ENCODE peak calls at places on chromosomes 7 and 10, in four cellular contexts. M is H1, D is neural progenitor cell, W is fibroblast of lung. X is an unnamed sample.
A peak's percentile ranks its signal among the peaks of the same experiment; 100 is the strongest.

GRCh38 chr7:22851140-22851539 is 28.5 kb upstream of the TOMM7 start:
- DNase-seq in W (no peak), M (no peak), D (no peak), X (no peak)

GRCh38 chr7:157088136-157088535 is 50.6 kb upstream of the UBE3C start:
- DNase-seq in W (no peak), D (no peak), M (no peak), X (no peak)

GRCh38 chr7:19665399-19666008 is 43.3 kb downstream of the POLR1F start:
- DNase-seq in M (no peak), D (peak; percentile 14), W (peak; percentile 55), X (no peak)

GRCh38 chr10:87818505-87819273 is 663 bp upstream of the ATAD1 start:
- DNase-seq in W (peak; percentile 8), D (peak; percentile 40), M (no peak), X (no peak)

GRCh38 chr7:30470783-30471182 is 7.8 kb downstream of the NOD1 start:
- DNase-seq in M (no peak), D (no peak), W (peak; percentile 89), X (no peak)

GRCh38 chr10:63430091-63430998 is 35.4 kb downstream of the JMJD1C start:
- DNase-seq in D (no peak), W (peak; percentile 71), M (no peak), X (peak; percentile 15)

GRCh38 chr7:74207586-74207985 is 2.2 kb upstream of the LAT2 start:
- DNase-seq in M (no peak), D (no peak), W (no peak), X (no peak)

GRCh38 chr10:125014086-125014830 is 72.3 kb downstream of the ZRANB1 start:
- DNase-seq in D (no peak), W (no peak), M (no peak), X (no peak)

GRCh38 chr7:155277385-155277994 is 20.2 kb upstream of the INSIG1 start:
- DNase-seq in W (no peak), M (no peak), D (no peak), X (no peak)

GRCh38 chr10:75407296-75407715 is 5.7 kb upstream of the ZNF503 start:
- DNase-seq in W (no peak), D (peak; percentile 53), M (peak; percentile 71), X (no peak)
- TF ChIP-seq EZH2 in W (no peak), D (peak; percentile 61), M (no peak), X (no peak)

GRCh38 chr10:95561200-95562177 is at the start of gene SORBS1:
- DNase-seq in M (peak; percentile 92), D (peak; percentile 98), W (peak; percentile 89), X (peak; percentile 56)

GRCh38 chr10:95562326-95562725 is 1.2 kb upstream of the SORBS1 start:
- DNase-seq in M (no peak), D (no peak), W (no peak), X (no peak)

GRCh38 chr10:95558593-95559320 is 2.4 kb downstream of the SORBS1 start:
- DNase-seq in W (no peak), D (no peak), M (no peak), X (no peak)

GRCh38 chr10:95559466-95559865 is 1.7 kb downstream of the SORBS1 start:
- DNase-seq in M (peak; percentile 67), W (no peak), D (peak; percentile 78), X (no peak)

DNA sequence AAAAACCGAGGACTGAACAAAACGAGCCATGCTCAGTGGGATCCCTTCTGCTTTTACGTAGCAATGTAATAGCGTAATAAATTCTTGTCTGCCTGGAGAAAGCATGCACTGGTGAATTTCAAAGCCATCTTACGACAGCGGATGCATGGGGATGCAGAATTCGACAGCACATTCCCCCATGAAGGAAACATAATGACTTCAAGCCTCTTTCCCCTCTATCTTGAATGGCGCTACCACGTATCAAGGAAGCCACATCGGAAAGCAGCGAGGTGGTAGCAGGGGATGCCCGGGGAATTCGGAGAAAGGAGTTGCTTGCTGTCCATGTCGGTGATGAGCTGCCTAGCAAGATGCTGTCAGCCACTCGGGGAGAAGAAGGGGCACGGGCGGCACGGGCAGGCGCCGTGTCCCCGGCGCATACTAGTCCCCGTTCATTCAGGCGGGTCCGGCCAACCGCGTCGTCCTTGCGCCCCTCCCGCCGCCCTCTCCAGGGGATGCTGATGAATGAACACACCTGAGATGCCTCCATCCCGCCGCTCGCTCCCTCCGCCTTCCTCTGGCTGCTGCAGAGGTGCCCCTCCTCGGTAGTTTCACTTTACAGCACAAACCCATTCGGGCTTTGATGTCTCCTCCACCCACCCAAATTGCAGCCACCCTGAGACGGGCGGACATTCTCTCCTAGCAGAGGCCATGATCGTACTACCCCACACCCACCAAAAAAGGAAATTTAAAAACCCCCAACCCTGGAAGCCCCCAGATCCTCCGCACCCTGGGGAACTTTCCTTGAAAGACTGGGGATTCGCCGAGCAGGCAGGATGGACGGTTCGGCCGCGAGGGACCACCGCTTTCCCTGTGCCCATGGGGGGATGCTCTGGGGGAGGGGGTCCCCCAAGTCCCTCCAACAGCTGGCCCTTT is 627 bp downstream of the SORBS1 start:
- DNase-seq in M (peak; percentile 76), D (peak; percentile 50), W (peak; percentile 22), X (no peak)
- TF ChIP-seq EZH2 in M (no peak), D (peak; percentile 47), W (peak; percentile 66), X (peak; percentile 72)

GRCh38 chr7:137865764-137866163 is 19.0 kb upstream of the DGKI start:
- DNase-seq in D (no peak), M (no peak), W (no peak), X (no peak)
- TF ChIP-seq EZH2 in D (no peak), M (no peak), W (no peak), X (no peak)

GRCh38 chr7:27109533-27110162 is 7.2 kb upstream of the HOXA2 start:
- DNase-seq in M (no peak), D (no peak), W (no peak), X (no peak)
- TF ChIP-seq EZH2 in M (no peak), D (no peak), W (no peak), X (no peak)

DNA sequence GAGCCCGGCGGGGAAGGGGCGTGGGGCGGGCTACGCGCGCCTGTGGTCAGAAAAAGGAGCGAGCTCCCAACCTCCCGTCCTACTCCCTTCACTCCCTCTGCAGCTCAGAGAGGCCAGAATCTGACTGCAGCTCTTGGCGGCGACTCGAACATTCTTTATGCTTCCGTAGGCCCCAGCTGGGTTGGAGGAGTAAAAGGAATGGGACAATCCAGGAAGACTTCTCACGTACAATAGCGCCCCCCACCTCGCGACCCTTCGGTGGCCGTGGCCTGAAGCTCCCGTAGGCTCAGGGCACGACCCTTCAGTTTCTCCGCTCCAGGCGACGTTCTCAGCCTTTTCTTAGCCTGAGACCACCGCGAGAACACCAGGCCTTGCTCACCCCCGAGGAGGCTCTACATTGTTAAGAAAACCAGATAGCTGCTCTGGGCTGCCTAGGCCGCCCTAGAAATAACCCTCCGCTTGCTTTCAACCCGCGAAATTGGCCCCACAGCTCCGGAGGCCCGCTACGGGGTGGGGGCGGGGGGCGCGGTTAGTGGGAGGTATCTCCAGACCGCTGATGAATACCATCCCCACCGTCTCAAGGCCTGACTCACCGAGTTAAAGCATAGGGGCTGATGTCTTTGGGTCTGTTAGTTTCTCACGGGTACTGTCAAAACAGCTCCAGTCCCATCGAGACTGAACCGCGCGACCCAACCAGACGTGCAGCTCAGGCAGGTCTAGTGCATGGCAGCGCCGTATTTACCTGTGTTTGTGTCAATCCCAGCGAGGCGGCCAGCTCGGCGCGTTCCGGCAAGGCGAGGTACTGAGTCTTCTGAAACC is 3.0 kb downstream of the DLX5 start:
- DNase-seq in W (no peak), D (no peak), M (peak; percentile 75), X (no peak)
- TF ChIP-seq EZH2 in W (no peak), D (peak; percentile 34), M (peak; percentile 32), X (no peak)